ENCODE peak calls at places on chromosomes 11 and 22, in six cellular contexts. S, C, N, H, B and F are unnamed samples.

GRCh38 chr11:34647532-34647931 is 26.6 kb downstream of the EHF start:
- DNase-seq in N (no peak), S (no peak), H (no peak), C (no peak), B (no peak), F (no peak)

GRCh38 chr11:71914127-71914526 is 14.3 kb downstream of the XNDC1N start:
- DNase-seq in N (no peak), H (no peak), C (no peak), B (no peak), S (no peak), F (no peak)

GRCh38 chr11:66069715-66070603 is at the start of gene PACS1:
- DNase-seq in B (peak; percentile 78), C (peak; percentile 78), N (peak; percentile 78), H (peak; percentile 61), S (peak; percentile 71), F (peak; percentile 90)

GRCh38 chr22:19522881-19523239 is 1.4 kb downstream of the CLDN5 start:
- DNase-seq in B (no peak), S (no peak), H (no peak), C (no peak), N (no peak), F (no peak)

GRCh38 chr11:134538793-134539192 is 126.8 kb upstream of the B3GAT1 start:
- DNase-seq in C (no peak), B (no peak), S (no peak), H (no peak), N (no peak), F (no peak)

GRCh38 chr22:37326726-37327125 is 44.4 kb downstream of the CYTH4 start:
- DNase-seq in C (no peak), H (no peak), N (no peak), S (no peak), B (no peak), F (no peak)

GRCh38 chr11:68798221-68798813 is 43.4 kb downstream of the CPT1A start:
- DNase-seq in C (peak; percentile 46), B (no peak), S (peak; percentile 5), N (no peak), H (no peak), F (no peak)

GRCh38 chr11:43397251-43397650 is 38.5 kb downstream of the TTC17 start:
- DNase-seq in H (no peak), B (no peak), C (no peak), N (no peak), S (no peak), F (no peak)

GRCh38 chr11:70400643-70401042 is 2.3 kb downstream of the CTTN start:
- DNase-seq in S (no peak), C (no peak), B (no peak), H (no peak), N (no peak), F (no peak)

GRCh38 chr11:10982695-10983492 is 125.0 kb upstream of the ZBED5 start:
- DNase-seq in B (no peak), S (peak; percentile 24), C (no peak), N (peak; percentile 17), H (no peak), F (no peak)

GRCh38 chr22:37735054-37735453 is 38.2 kb downstream of the TRIOBP start:
- DNase-seq in N (no peak), H (no peak), S (peak; percentile 44), B (no peak), C (no peak), F (no peak)

GRCh38 chr11:111301004-111301839 is 2.9 kb downstream of the POU2AF3 start:
- DNase-seq in C (no peak), B (no peak), H (no peak), S (no peak), N (no peak), F (no peak)

GRCh38 chr11:122981388-122982264 is at the start of gene BSX:
- DNase-seq in C (peak; percentile 53), S (peak; percentile 82), H (no peak), N (no peak), B (peak; percentile 29), F (peak; percentile 34)

GRCh38 chr11:32312865-32313403 is 122.4 kb downstream of the WT1 start:
- DNase-seq in S (peak; percentile 63), N (no peak), B (no peak), C (peak; percentile 27), H (no peak), F (no peak)

GRCh38 chr11:76156971-76157427 is 49.3 kb downstream of the WNT11 start:
- DNase-seq in H (no peak), N (no peak), B (no peak), S (no peak), C (no peak), F (no peak)

GRCh38 chr22:25746012-25746373 is 4.0 kb downstream of the MYO18B start:
- DNase-seq in C (no peak), N (no peak), S (peak; percentile 15), B (no peak), H (no peak), F (no peak)

GRCh38 chr11:794766-795637 is 3.1 kb downstream of the SLC25A22 start:
- DNase-seq in C (no peak), S (no peak), H (no peak), N (peak; percentile 30), B (no peak), F (no peak)

GRCh38 chr11:118051136-118051610 is 25.7 kb upstream of the TMPRSS4 start:
- DNase-seq in B (no peak), C (no peak), N (no peak), H (no peak), S (no peak), F (no peak)

GRCh38 chr11:79046365-79046764 is 394.5 kb downstream of the TENM4 start:
- DNase-seq in N (no peak), S (no peak), C (no peak), B (no peak), H (no peak), F (no peak)

GRCh38 chr11:17401841-17402240 is 13.4 kb upstream of the KCNJ11 start:
- DNase-seq in C (no peak), S (no peak), N (no peak), B (no peak), H (no peak), F (no peak)

GRCh38 chr22:24728790-24729637 is 45.5 kb downstream of the PIWIL3 start:
- DNase-seq in S (no peak), N (no peak), B (no peak), C (no peak), H (peak; percentile 5), F (no peak)

GRCh38 chr11:124108158-124108557 is 7.1 kb upstream of the VWA5A start:
- DNase-seq in H (no peak), N (peak; percentile 46), C (no peak), B (no peak), S (peak; percentile 27), F (no peak)